ENCODE peak calls at places on chromosomes 5 and 9, in ten cellular contexts. D, S, O, J, N, B, C, L, X and K are unnamed samples.

GRCh38 chr5:6279607-6280006 is 98.7 kb downstream of the MED10 start:
- DNase-seq in B (no peak), O (no peak), X (no peak), C (no peak), J (no peak), L (no peak), S (no peak), D (no peak), N (no peak), K (no peak)

GRCh38 chr9:78031271-78031825 is at the start of gene GNAQ:
- DNase-seq in J (no peak), O (no peak), S (no peak), C (peak), N (no peak), D (peak), L (peak), X (peak), B (no peak), K (no peak)

GRCh38 chr5:103016167-103016566 is 103.8 kb downstream of the GIN1 start:
- DNase-seq in C (no peak), B (no peak), O (no peak), L (no peak), D (no peak), X (no peak), J (no peak), S (no peak), N (no peak), K (no peak)

GRCh38 chr5:128536861-128537305 is 1.2 kb downstream of the FBN2 start:
- DNase-seq in X (no peak), J (no peak), N (no peak), C (no peak), O (no peak), D (no peak), S (peak), B (peak), L (no peak), K (no peak)

GRCh38 chr9:114382951-114383865 is 4.6 kb downstream of the AKNA start:
- DNase-seq in O (no peak), D (peak), C (peak), S (no peak), X (no peak), N (peak), B (no peak), L (no peak), J (no peak), K (no peak)

GRCh38 chr5:78603636-78604175 is 44.9 kb downstream of the LHFPL2 start:
- DNase-seq in L (no peak), X (no peak), B (no peak), D (no peak), J (no peak), C (no peak), O (no peak), S (no peak), N (no peak), K (no peak)

GRCh38 chr9:129125478-129125877 is 14.3 kb downstream of the PTPA start:
- DNase-seq in X (no peak), C (no peak), J (peak), L (peak), S (no peak), O (no peak), B (peak), N (peak), D (no peak), K (no peak)

GRCh38 chr5:148750614-148751013 is 75.8 kb upstream of the ADRB2 start:
- DNase-seq in N (no peak), J (no peak), L (no peak), O (no peak), D (no peak), S (no peak), X (no peak), C (no peak), B (no peak), K (no peak)

GRCh38 chr5:43572357-43572756 is 15.5 kb upstream of the PAIP1 start:
- DNase-seq in L (no peak), J (no peak), C (no peak), X (no peak), D (no peak), O (no peak), B (peak), N (no peak), S (no peak), K (peak)

GRCh38 chr5:154559398-154560276 is 81.6 kb upstream of the HAND1 start:
- DNase-seq in O (no peak), N (peak), D (no peak), X (no peak), C (no peak), L (no peak), J (no peak), B (no peak), S (no peak), K (no peak)

GRCh38 chr5:55037046-55037771 is 13.2 kb downstream of the GZMK start:
- DNase-seq in D (no peak), B (peak), N (peak), S (peak), X (no peak), O (no peak), J (no peak), L (peak), C (peak), K (no peak)

GRCh38 chr5:94288937-94289336 is 329.5 kb downstream of the KIAA0825 start:
- DNase-seq in D (no peak), B (peak), S (no peak), J (peak), X (no peak), N (no peak), L (no peak), C (no peak), O (no peak), K (no peak)

GRCh38 chr9:120396926-120397325 is 183.0 kb downstream of the CDK5RAP2 start:
- DNase-seq in C (no peak), L (peak), S (no peak), D (no peak), N (no peak), X (no peak), B (peak), J (no peak), O (no peak), K (no peak)

GRCh38 chr5:172646716-172647285 is 5.7 kb downstream of the NEURL1B start:
- DNase-seq in J (no peak), X (no peak), D (no peak), B (peak), C (no peak), O (no peak), L (no peak), S (peak), N (no peak), K (no peak)

GRCh38 chr5:107376546-107377276 is 294.0 kb downstream of the EFNA5 start:
- DNase-seq in D (no peak), X (no peak), S (peak), B (peak), L (peak), O (no peak), N (no peak), C (no peak), J (no peak), K (no peak)

GRCh38 chr9:125409217-125409636 is 147.6 kb downstream of the GAPVD1 start:
- DNase-seq in O (no peak), C (peak), D (peak), S (no peak), B (no peak), X (no peak), N (peak), J (no peak), L (no peak), K (no peak)

GRCh38 chr9:128120741-128121465 is 6.6 kb downstream of the PTGES2 start:
- DNase-seq in X (peak), B (no peak), L (no peak), C (no peak), D (no peak), J (no peak), S (no peak), N (no peak), O (no peak), K (no peak)

GRCh38 chr9:27462846-27463245 is 61.2 kb upstream of the IFNK start:
- DNase-seq in C (no peak), O (no peak), N (no peak), L (no peak), D (no peak), X (no peak), B (no peak), S (no peak), J (no peak), K (no peak)

GRCh38 chr5:168943999-168944398 is 356.9 kb downstream of the SLIT3 start:
- DNase-seq in B (no peak), O (no peak), L (no peak), J (no peak), X (no peak), C (no peak), D (no peak), S (no peak), N (no peak), K (no peak)

DNA sequence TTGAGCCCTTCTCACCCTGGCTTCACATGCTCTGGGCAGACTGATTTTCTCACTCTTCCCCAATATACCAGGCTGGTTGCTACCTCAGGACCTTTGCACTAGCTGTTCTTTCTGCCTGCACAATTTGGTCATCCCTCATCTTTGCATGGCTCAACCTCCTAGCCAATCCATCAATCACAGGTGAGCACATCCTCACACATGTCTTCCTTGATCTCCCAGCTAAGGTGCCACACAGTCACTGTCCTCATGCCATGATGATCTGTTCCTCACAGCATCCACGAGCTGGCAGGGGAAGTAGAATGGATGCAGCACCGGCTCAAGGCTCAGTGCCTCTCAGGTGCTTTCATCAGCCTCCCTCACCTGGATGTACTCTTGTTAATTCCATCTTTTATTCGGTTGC is 30.6 kb upstream of the S1PR3 start:
- DNase-seq in N (no peak), X (no peak), B (no peak), C (no peak), L (no peak), O (no peak), J (no peak), S (no peak), D (no peak), K (no peak)
- TF ChIP-seq CTCF in N (no peak), X (no peak), B (no peak), C (no peak), L (no peak), O (no peak), J (no peak), S (no peak), D (no peak), K (no peak)

DNA sequence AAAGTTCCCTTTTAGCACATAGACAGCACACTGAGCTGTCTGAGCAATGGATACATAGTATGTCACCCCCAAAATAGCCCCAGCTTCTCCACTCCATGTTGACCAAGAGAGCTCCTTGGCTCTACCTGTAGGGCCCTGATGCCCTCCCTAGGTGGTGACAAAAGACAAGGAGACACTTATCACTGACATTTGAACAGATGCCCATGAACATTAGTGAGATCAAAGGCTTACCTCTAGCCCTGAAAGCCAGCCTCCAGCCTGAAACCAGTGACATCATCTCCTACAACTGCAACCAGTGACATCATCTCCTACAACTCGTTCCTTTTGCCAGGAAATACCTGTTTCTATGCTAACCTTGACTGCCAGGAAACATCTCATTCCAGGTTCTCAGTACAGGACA is 122.7 kb downstream of the FSTL4 start:
- DNase-seq in J (no peak), N (peak), O (no peak), X (no peak), B (no peak), S (peak), C (peak), L (peak), D (peak), K (no peak)
- TF ChIP-seq CTCF in J (no peak), N (peak), O (no peak), X (no peak), B (no peak), S (peak), C (peak), L (no peak), D (peak), K (peak)

GRCh38 chr5:178163772-178164735 is 10.4 kb upstream of the NHP2 start:
- DNase-seq in L (peak), B (peak), N (peak), C (peak), D (peak), S (peak), O (peak), X (peak), J (no peak), K (peak)

GRCh38 chr5:178160176-178160575 is 6.5 kb upstream of the NHP2 start:
- DNase-seq in S (no peak), L (no peak), B (no peak), N (no peak), C (no peak), X (no peak), O (no peak), J (no peak), D (no peak), K (no peak)

GRCh38 chr5:178165585-178165984 is 11.9 kb upstream of the NHP2 start:
- DNase-seq in X (no peak), L (no peak), N (no peak), C (no peak), S (no peak), O (no peak), B (no peak), D (no peak), J (no peak), K (no peak)

GRCh38 chr5:178162481-178162880 is 8.8 kb upstream of the NHP2 start:
- DNase-seq in S (no peak), J (no peak), L (no peak), O (no peak), B (no peak), N (no peak), C (no peak), X (no peak), D (no peak), K (no peak)
- TF ChIP-seq CTCF in S (no peak), J (no peak), L (no peak), O (no peak), B (no peak), N (no peak), C (no peak), X (no peak), D (no peak), K (no peak)

DNA sequence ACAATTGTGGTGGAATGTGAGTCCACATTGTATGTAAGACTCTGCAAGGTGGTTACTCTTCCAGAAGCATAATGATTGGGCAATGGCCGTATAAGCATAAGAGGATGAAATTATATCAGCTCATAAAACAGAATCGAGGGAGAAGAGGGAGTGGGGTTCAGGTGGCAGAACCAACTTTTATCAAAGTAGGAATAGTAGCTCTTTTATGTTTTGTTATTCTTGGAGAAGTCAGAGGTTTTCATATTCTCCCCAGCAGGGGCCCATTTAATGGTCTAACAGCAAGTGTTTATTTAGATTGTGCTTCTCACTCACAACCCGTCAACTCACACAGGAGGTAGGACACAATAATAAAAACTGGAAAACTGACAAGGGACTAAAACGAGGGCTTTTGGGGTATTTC is 291.3 kb upstream of the CD180 start:
- DNase-seq in S (no peak), J (no peak), B (peak), L (no peak), O (no peak), X (no peak), N (no peak), D (no peak), C (no peak), K (no peak)
- TF ChIP-seq CTCF in S (no peak), J (no peak), B (no peak), L (no peak), O (no peak), X (no peak), N (no peak), D (no peak), C (no peak), K (no peak)

GRCh38 chr5:52987711-52988329 is 1.3 kb upstream of the ITGA2 start:
- DNase-seq in J (no peak), S (peak), X (no peak), O (peak), D (no peak), B (peak), L (peak), N (no peak), C (no peak), K (no peak)

GRCh38 chr5:52990531-52990925 is 1.4 kb downstream of the ITGA2 start:
- DNase-seq in D (no peak), J (no peak), O (no peak), S (peak), N (no peak), X (no peak), L (no peak), C (no peak), B (no peak), K (no peak)

GRCh38 chr5:52988335-52989024 is 672 bp upstream of the ITGA2 start:
- DNase-seq in D (no peak), N (no peak), L (no peak), B (no peak), S (peak), X (no peak), J (no peak), C (peak), O (no peak), K (no peak)

GRCh38 chr5:52989025-52989780 is at the start of gene ITGA2:
- DNase-seq in C (peak), L (peak), N (peak), J (no peak), D (peak), O (no peak), S (peak), X (peak), B (peak), K (no peak)

GRCh38 chr5:52989781-52990530 is 804 bp downstream of the ITGA2 start:
- DNase-seq in J (no peak), B (peak), S (no peak), C (peak), D (peak), L (peak), X (peak), O (no peak), N (peak), K (no peak)
- TF ChIP-seq CTCF in J (peak), B (peak), S (peak), C (no peak), D (no peak), L (peak), X (peak), O (peak), N (peak), K (no peak)

GRCh38 chr9:3419892-3420291 is 105.9 kb downstream of the RFX3 start:
- DNase-seq in X (no peak), B (no peak), O (no peak), C (no peak), L (no peak), D (no peak), J (no peak), S (no peak), N (no peak), K (no peak)
- TF ChIP-seq CTCF in X (no peak), B (no peak), O (no peak), C (no peak), L (no peak), D (no peak), J (no peak), S (no peak), N (no peak), K (no peak)

GRCh38 chr9:71783120-71783523 is 14.8 kb upstream of the CEMIP2 start:
- DNase-seq in S (peak), L (peak), B (no peak), O (no peak), N (peak), J (no peak), D (peak), C (peak), X (no peak), K (peak)
- TF ChIP-seq CTCF in S (no peak), L (no peak), B (no peak), O (no peak), N (no peak), J (no peak), D (peak), C (no peak), X (no peak), K (no peak)

GRCh38 chr9:34675048-34675714 is 12.7 kb upstream of the CCL27 start:
- DNase-seq in B (peak), N (peak), L (peak), D (peak), X (peak), J (no peak), C (peak), S (no peak), O (no peak), K (no peak)
- TF ChIP-seq CTCF in B (peak), N (peak), L (peak), D (peak), X (peak), J (peak), C (peak), S (peak), O (peak), K (no peak)